ENCODE peak calls at places on chromosomes 12 and 14, in six cellular contexts. A is heart right ventricle; D is activated CD4-positive, alpha-beta T cell treated with anti-CD3 and anti-CD28 coated beads for 1 hour; X is LHCN-M2; J is fibroblast of the aortic adventitia; L is ACHN. T is an unnamed sample.

GRCh38 chr12:63228853-63229252 is 77.9 kb upstream of the AVPR1A start:
- DNase-seq in A (no peak), D (no peak), X (no peak), J (no peak), L (no peak), T (no peak)

GRCh38 chr12:47885012-47885501 is 19.7 kb downstream of the VDR start:
- DNase-seq in A (no peak), D (no peak), X (no peak), J (no peak), L (no peak), T (no peak)

GRCh38 chr12:7609480-7609879 is 56.2 kb downstream of the APOBEC1 start:
- DNase-seq in A (no peak), D (no peak), X (peak; percentile 36), J (peak; percentile 33), L (no peak), T (no peak)

GRCh38 chr12:89556976-89557375 is 31.1 kb upstream of the POC1B start:
- DNase-seq in A (no peak), D (no peak), X (no peak), J (peak; percentile 13), L (no peak), T (no peak)

GRCh38 chr14:104827173-104828055 is 26.5 kb downstream of the ZBTB42 start:
- DNase-seq in A (no peak), D (peak; percentile 38), X (no peak), J (peak; percentile 24), L (peak; percentile 64), T (peak; percentile 77)

GRCh38 chr14:54085137-54085810 is 128.6 kb upstream of the BMP4 start:
- DNase-seq in A (no peak), D (no peak), X (peak; percentile 21), J (peak; percentile 48), L (no peak), T (no peak)

GRCh38 chr12:91317324-91317723 is 134.7 kb upstream of the DCN start:
- DNase-seq in A (no peak), D (no peak), X (no peak), J (peak; percentile 51), L (no peak), T (no peak)

GRCh38 chr14:101719045-101719645 is 42.4 kb upstream of the PPP2R5C start:
- DNase-seq in A (no peak), D (no peak), X (no peak), J (no peak), L (no peak), T (no peak)

GRCh38 chr14:96051642-96052540 is 12.7 kb downstream of the C14orf132 start:
- DNase-seq in A (no peak), D (no peak), X (no peak), J (no peak), L (no peak), T (no peak)

GRCh38 chr14:104564744-104565679 is 14.6 kb upstream of the C14orf180 start:
- DNase-seq in A (no peak), D (no peak), X (no peak), J (no peak), L (no peak), T (no peak)

GRCh38 chr14:91046488-91047072 is 13.9 kb downstream of the RPS6KA5 start:
- DNase-seq in A (no peak), D (no peak), X (no peak), J (no peak), L (no peak), T (no peak)

GRCh38 chr14:89264196-89264800 is 152.7 kb downstream of the FOXN3 start:
- DNase-seq in A (no peak), D (no peak), X (no peak), J (no peak), L (no peak), T (no peak)

GRCh38 chr12:48445538-48445937 is 26.8 kb upstream of the ANP32D start:
- DNase-seq in A (no peak), D (no peak), X (no peak), J (no peak), L (no peak), T (no peak)

GRCh38 chr12:116370886-116371580 is 93.5 kb upstream of the MED13L start:
- DNase-seq in A (no peak), D (no peak), X (no peak), J (no peak), L (no peak), T (no peak)

GRCh38 chr12:92593734-92594402 is 108.9 kb upstream of the PLEKHG7 start:
- DNase-seq in A (no peak), D (peak; percentile 72), X (peak; percentile 89), J (peak; percentile 60), L (peak; percentile 51), T (no peak)

GRCh38 chr14:104698688-104699425 is 9.4 kb downstream of the INF2 start:
- DNase-seq in A (peak; percentile 77), D (no peak), X (no peak), J (no peak), L (no peak), T (no peak)

GRCh38 chr12:131511391-131511802 is 199.5 kb upstream of the SFSWAP start:
- DNase-seq in A (no peak), D (peak; percentile 23), X (no peak), J (no peak), L (peak; percentile 54), T (peak; percentile 20)

GRCh38 chr12:19639781-19640180 is 200.5 kb downstream of the AEBP2 start:
- DNase-seq in A (no peak), D (no peak), X (no peak), J (no peak), L (no peak), T (no peak)

GRCh38 chr12:92955997-92956663 is 27.0 kb upstream of the EEA1 start:
- DNase-seq in A (no peak), D (no peak), X (peak; percentile 47), J (peak; percentile 95), L (no peak), T (no peak)

GRCh38 chr12:115341442-115341841 is 657.5 kb upstream of the TBX3 start:
- DNase-seq in A (peak; percentile 23), D (no peak), X (peak; percentile 71), J (peak; percentile 100), L (peak; percentile 95), T (no peak)

GRCh38 chr12:15005064-15005463 is 32.2 kb downstream of the PDE6H start:
- DNase-seq in A (no peak), D (no peak), X (no peak), J (no peak), L (no peak), T (no peak)

GRCh38 chr14:84485016-84485415 is 1044.9 kb upstream of the FLRT2 start:
- DNase-seq in A (no peak), D (no peak), X (no peak), J (no peak), L (no peak), T (no peak)